ENCODE peak calls at places on chromosomes 3 and 15, in six cellular contexts. O is pancreas, N is WTC11, U is T-helper 9 cell, X is nephron progenitor cell, F is mucosa of descending colon. Y is an unnamed sample.
A peak's percentile ranks its signal among the peaks of the same experiment; 100 is the strongest.

GRCh38 chr3:106560451-106560966 is 691.7 kb upstream of the CBLB start:
- DNase-seq in U (no peak), F (no peak), N (no peak), O (no peak), X (no peak), Y (no peak)

GRCh38 chr15:83746231-83746630 is 92.3 kb downstream of the ADAMTSL3 start:
- DNase-seq in X (no peak), U (no peak), F (no peak), N (no peak), O (no peak), Y (no peak)

GRCh38 chr15:55270301-55270700 is 19.3 kb downstream of the RAB27A start:
- DNase-seq in N (no peak), U (no peak), X (no peak), F (no peak), O (no peak), Y (no peak)

GRCh38 chr15:56244237-56244810 is 645 bp upstream of the RFX7 start:
- DNase-seq in O (peak; percentile 57), N (peak; percentile 46), U (peak; percentile 1), X (peak; percentile 41), F (peak; percentile 63), Y (peak; percentile 2)

GRCh38 chr15:59329091-59329490 is 43.6 kb downstream of the MYO1E start:
- DNase-seq in U (no peak), N (no peak), X (no peak), F (no peak), O (no peak), Y (no peak)

GRCh38 chr15:82958638-82959037 is 6.1 kb upstream of the HOMER2 start:
- DNase-seq in X (no peak), U (no peak), N (no peak), F (no peak), O (peak; percentile 80), Y (no peak)

GRCh38 chr3:105847452-105847851 is 21.4 kb downstream of the CBLB start:
- DNase-seq in O (no peak), F (no peak), X (no peak), U (no peak), N (no peak), Y (no peak)

GRCh38 chr3:16186565-16186964 is 12.1 kb downstream of the GALNT15 start:
- DNase-seq in O (no peak), F (no peak), N (no peak), X (no peak), U (no peak), Y (no peak)

GRCh38 chr3:106130384-106131084 is 261.7 kb upstream of the CBLB start:
- DNase-seq in X (no peak), O (no peak), N (no peak), F (no peak), U (no peak), Y (no peak)

GRCh38 chr15:64934023-64934422 is 22.3 kb downstream of the ANKDD1A start:
- DNase-seq in U (no peak), X (no peak), N (no peak), F (no peak), O (no peak), Y (no peak)

GRCh38 chr3:32018723-32019564 is 37.4 kb downstream of the ZNF860 start:
- DNase-seq in X (no peak), F (no peak), U (no peak), N (no peak), O (no peak), Y (no peak)

GRCh38 chr3:157086053-157086761 is 73.7 kb downstream of the CCNL1 start:
- DNase-seq in X (no peak), O (no peak), N (no peak), U (no peak), F (no peak), Y (no peak)

GRCh38 chr3:184343200-184343876 is 5.9 kb downstream of the FAM131A start:
- DNase-seq in X (no peak), O (no peak), F (no peak), U (no peak), N (no peak), Y (no peak)

GRCh38 chr3:156353535-156353934 is 201.4 kb downstream of the SSR3 start:
- DNase-seq in N (no peak), F (no peak), X (no peak), O (no peak), U (no peak), Y (no peak)

GRCh38 chr3:36372534-36372935 is 7.8 kb upstream of the STAC start:
- DNase-seq in X (no peak), O (no peak), N (no peak), F (no peak), U (no peak), Y (no peak)

GRCh38 chr3:136543385-136543784 is 208.8 kb downstream of the STAG1 start:
- DNase-seq in F (no peak), O (no peak), U (no peak), N (no peak), X (no peak), Y (no peak)

GRCh38 chr3:38139191-38139590 is 730 bp downstream of the MYD88 start:
- DNase-seq in N (no peak), F (peak; percentile 44), X (no peak), U (no peak), O (no peak), Y (no peak)

GRCh38 chr3:15420871-15421270 is 6.5 kb downstream of the METTL6 start:
- DNase-seq in O (no peak), U (no peak), X (no peak), N (no peak), F (no peak), Y (no peak)

GRCh38 chr15:66288796-66289195 is 4.6 kb upstream of the DIS3L start:
- DNase-seq in F (no peak), N (no peak), U (no peak), O (no peak), X (no peak), Y (no peak)

GRCh38 chr3:157830865-157831264 is 275.4 kb downstream of the SHOX2 start:
- DNase-seq in N (no peak), F (no peak), O (no peak), X (no peak), U (no peak), Y (no peak)

GRCh38 chr15:37217567-37217966 is 117.2 kb upstream of the MEIS2 start:
- DNase-seq in O (no peak), N (no peak), X (no peak), F (no peak), U (no peak), Y (no peak)

GRCh38 chr3:8567784-8568575 is 66.4 kb downstream of the LMCD1 start:
- DNase-seq in O (no peak), N (no peak), U (no peak), F (no peak), X (no peak), Y (no peak)

GRCh38 chr3:134824676-134825290 is 29.7 kb downstream of the EPHB1 start:
- DNase-seq in X (peak; percentile 10), F (no peak), N (no peak), U (no peak), O (no peak), Y (no peak)

GRCh38 chr3:94004301-94004910 is 24.0 kb downstream of the STX19 start:
- DNase-seq in N (no peak), X (no peak), O (no peak), F (no peak), U (no peak), Y (no peak)

GRCh38 chr15:58862326-58862725 is 71.2 kb downstream of the SLTM start:
- DNase-seq in X (no peak), N (no peak), U (no peak), O (no peak), F (no peak), Y (no peak)

GRCh38 chr3:10371789-10372188 is 50.9 kb upstream of the SEC13 start:
- DNase-seq in U (no peak), X (no peak), F (no peak), N (no peak), O (peak; percentile 13), Y (no peak)

GRCh38 chr3:195788711-195789581 is 22.8 kb downstream of the MUC4 start:
- DNase-seq in X (no peak), F (no peak), N (no peak), O (peak; percentile 49), U (no peak), Y (no peak)

GRCh38 chr3:134369861-134370596 is 4.2 kb downstream of the AMOTL2 start:
- DNase-seq in X (no peak), N (no peak), U (no peak), F (no peak), O (no peak), Y (no peak)

GRCh38 chr15:71055461-71055860 is 59.8 kb upstream of the THSD4 start:
- DNase-seq in N (no peak), O (no peak), U (no peak), X (no peak), F (no peak), Y (no peak)

GRCh38 chr15:70172124-70172523 is 74.4 kb upstream of the TLE3 start:
- DNase-seq in U (no peak), O (no peak), X (no peak), N (no peak), F (no peak), Y (no peak)

Y was measured in CD4-positive, alpha-beta T cell.